ENCODE peak calls at places on chromosome 21, in seven cellular contexts. V is heart right ventricle; I is tibial artery; C is CD8-positive, alpha-beta memory T cell; T is mesendoderm; R is cardiac muscle cell; Y is fibroblast of lung. H is an unnamed sample. For H3K36me3 and H3K4me1, the result is how much of the 10 kb centered on the place peaks cover.

GRCh38 chr21:26142363-26142762 is 28.2 kb downstream of the APP start:
- DNase-seq in V (no peak), R (no peak), T (no peak), I (no peak), Y (no peak), C (no peak), H (no peak)

GRCh38 chr21:28752131-28752530 is 240.5 kb downstream of the LTN1 start:
- DNase-seq in R (no peak), C (no peak), V (no peak), I (no peak), T (no peak), Y (no peak), H (no peak)

GRCh38 chr21:19870682-19871081 is 1127.5 kb upstream of the NCAM2 start:
- DNase-seq in R (no peak), V (no peak), T (no peak), C (no peak), Y (no peak), I (no peak), H (no peak)

GRCh38 chr21:31557421-31557955 is 102.0 kb upstream of the SOD1 start:
- DNase-seq in T (peak), I (no peak), Y (no peak), C (no peak), R (no peak), V (no peak), H (no peak)

GRCh38 chr21:39136711-39137110 is 46.5 kb downstream of the PSMG1 start:
- DNase-seq in C (no peak), R (no peak), V (no peak), Y (no peak), I (no peak), T (no peak), H (no peak)

GRCh38 chr21:15686506-15686905 is 43.3 kb upstream of the USP25 start:
- DNase-seq in I (no peak), T (no peak), Y (no peak), R (no peak), C (no peak), V (no peak), H (no peak)

GRCh38 chr21:14602418-14602987 is 56.4 kb upstream of the SAMSN1 start:
- DNase-seq in V (no peak), T (no peak), C (no peak), Y (no peak), R (no peak), I (no peak), H (no peak)

GRCh38 chr21:26169061-26169610 is 1.4 kb downstream of the APP start:
- DNase-seq in R (peak), T (peak), V (no peak), C (no peak), Y (peak), I (peak), H (no peak)

GRCh38 chr21:42132183-42132582 is 61.1 kb downstream of the UMODL1 start:
- DNase-seq in R (no peak), I (no peak), V (no peak), C (no peak), Y (no peak), T (no peak), H (no peak)

GRCh38 chr21:34552324-34553198 is 40.6 kb upstream of the KCNE1 start:
- DNase-seq in T (no peak), C (no peak), Y (peak), V (no peak), R (peak), I (no peak), H (no peak)

GRCh38 chr21:25626752-25627151 is 12.3 kb upstream of the JAM2 start:
- DNase-seq in C (no peak), R (peak), Y (no peak), I (no peak), V (peak), T (no peak), H (no peak)

GRCh38 chr21:42297372-42297771 is 17.8 kb downstream of the TFF3 start:
- DNase-seq in T (no peak), V (no peak), R (no peak), Y (no peak), I (no peak), C (no peak), H (no peak)

GRCh38 chr21:42346866-42347600 is 3.8 kb downstream of the TFF2 start:
- DNase-seq in Y (no peak), V (no peak), I (no peak), R (no peak), T (no peak), C (no peak), H (no peak)

GRCh38 chr21:33392586-33392985 is 10.6 kb upstream of the IFNGR2 start:
- DNase-seq in I (no peak), C (no peak), V (no peak), R (no peak), Y (no peak), T (no peak), H (no peak)

GRCh38 chr21:46639489-46640386 is 4.3 kb downstream of the PRMT2 start:
- DNase-seq in Y (peak), C (no peak), V (no peak), R (peak), I (no peak), T (no peak), H (no peak)

GRCh38 chr21:38355992-38356781 is 99.4 kb downstream of the KCNJ15 start:
- DNase-seq in I (peak), T (peak), V (peak), Y (peak), R (peak), C (peak), H (peak)

GRCh38 chr21:26797878-26798456 is 47.2 kb downstream of the ADAMTS1 start:
- DNase-seq in T (no peak), C (no peak), I (no peak), V (no peak), Y (no peak), R (no peak), H (no peak)

GRCh38 chr21:31974454-31974985 is 101.7 kb downstream of the HUNK start:
- DNase-seq in I (no peak), V (no peak), T (peak), R (no peak), Y (no peak), C (peak), H (no peak)

GRCh38 chr21:42666918-42667317 is 13.5 kb downstream of the PDE9A start:
- DNase-seq in R (no peak), T (no peak), V (no peak), C (no peak), Y (no peak), I (no peak), H (no peak)

GRCh38 chr21:39681845-39682244 is 63.1 kb upstream of the IGSF5 start:
- DNase-seq in V (no peak), T (no peak), Y (peak), C (no peak), R (peak), I (no peak), H (no peak)

GRCh38 chr21:19120591-19120990 is 717.0 kb upstream of the TMPRSS15 start:
- DNase-seq in C (no peak), I (no peak), R (no peak), V (no peak), Y (no peak), T (peak), H (no peak)

GRCh38 chr21:34513109-34513675 is 1.2 kb upstream of the KCNE1 start:
- DNase-seq in R (peak), V (no peak), C (no peak), I (no peak), Y (peak), T (no peak), H (no peak)

GRCh38 chr21:46478910-46479309 is 20.2 kb downstream of the DIP2A start:
- DNase-seq in V (no peak), R (no peak), T (no peak), Y (no peak), C (no peak), I (no peak), H (no peak)

GRCh38 chr21:46667735-46668380 is 32.4 kb downstream of the PRMT2 start:
- DNase-seq in V (no peak), I (no peak), R (peak), Y (peak), C (no peak), T (peak), H (no peak)

GRCh38 chr21:15210235-15210678 is 145.5 kb upstream of the NRIP1 start:
- DNase-seq in Y (peak), C (no peak), I (no peak), R (peak), V (peak), T (peak), H (no peak)

GRCh38 chr21:46295996-46296752 is 10.0 kb downstream of the YBEY start:
- DNase-seq in Y (peak), R (peak), C (peak), V (peak), I (peak), T (peak), H (no peak)

GRCh38 chr21:34782666-34783365 is 114.0 kb downstream of the CLIC6 start:
- DNase-seq in C (no peak), R (no peak), Y (no peak), I (no peak), V (no peak), T (peak), H (no peak)

GRCh38 chr21:34630536-34631143 is 15.7 kb upstream of the RCAN1 start:
- DNase-seq in R (peak), I (no peak), V (no peak), C (peak), T (peak), Y (peak), H (no peak)

GRCh38 chr21:32603131-32603530 is 9.0 kb downstream of the CFAP298 start:
- DNase-seq in Y (no peak), R (no peak), T (no peak), I (no peak), C (no peak), V (no peak), H (no peak)

GRCh38 chr21:27806261-27806660 is 839.4 kb upstream of the ADAMTS5 start:
- DNase-seq in I (no peak), V (no peak), T (no peak), R (no peak), C (no peak), Y (no peak), H (no peak)

GRCh38 chr21:33894736-33895288 is 20.8 kb downstream of the ATP5PO start:
- DNase-seq in Y (peak), I (peak), C (peak), V (peak), T (peak), R (peak), H (peak)

GRCh38 chr21:25573409-25574206 is 33.7 kb downstream of the MRPL39 start:
- DNase-seq in Y (peak), V (no peak), C (peak), T (peak), I (no peak), R (peak), H (no peak)

GRCh38 chr21:14748662-14749061 is 202.5 kb upstream of the SAMSN1 start:
- DNase-seq in I (no peak), C (no peak), R (no peak), T (no peak), V (no peak), Y (no peak), H (no peak)

GRCh38 chr21:27189870-27190269 is 223.0 kb upstream of the ADAMTS5 start:
- DNase-seq in V (no peak), T (no peak), R (no peak), C (no peak), I (no peak), Y (no peak), H (no peak)

GRCh38 chr21:40381111-40381510 is 465.8 kb downstream of the DSCAM start:
- DNase-seq in I (no peak), C (no peak), V (no peak), Y (no peak), T (no peak), R (no peak), H (no peak)

GRCh38 chr21:31255846-31256395 is 88.1 kb downstream of the TIAM1 start:
- DNase-seq in Y (no peak), I (no peak), V (no peak), C (no peak), R (no peak), T (no peak), H (no peak)

GRCh38 chr21:17679002-17679600 is 66.4 kb upstream of the BTG3 start:
- DNase-seq in T (peak), Y (peak), R (peak), C (no peak), V (no peak), I (no peak), H (no peak)

DNA sequence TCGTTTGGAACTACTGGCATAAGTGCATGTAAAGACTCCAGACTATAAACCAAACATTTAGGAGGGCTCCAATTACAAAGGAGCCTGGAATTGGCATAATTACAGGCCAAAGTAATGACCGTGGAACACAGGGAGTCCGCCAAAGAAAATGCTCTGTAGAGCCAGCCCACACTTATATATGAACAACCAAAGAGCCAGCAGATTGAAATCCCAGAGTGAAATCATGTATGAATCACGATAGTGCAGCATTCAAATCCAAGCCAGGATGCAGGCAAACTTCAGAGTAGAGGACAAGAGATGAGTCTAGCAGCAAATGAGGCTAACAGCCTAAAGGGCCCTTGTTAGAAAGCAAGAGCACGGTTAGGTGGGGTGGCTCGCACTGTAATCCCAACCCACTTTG is 13.1 kb downstream of the VPS26C start:
- DNase-seq in R (no peak), V (no peak), C (no peak), I (no peak), T (no peak), Y (peak), H (no peak)
- H3K36me3 ChIP-seq in R (under half), V (under half), C (under half), I (under half), T (under half), Y (under half), H (under half)

DNA sequence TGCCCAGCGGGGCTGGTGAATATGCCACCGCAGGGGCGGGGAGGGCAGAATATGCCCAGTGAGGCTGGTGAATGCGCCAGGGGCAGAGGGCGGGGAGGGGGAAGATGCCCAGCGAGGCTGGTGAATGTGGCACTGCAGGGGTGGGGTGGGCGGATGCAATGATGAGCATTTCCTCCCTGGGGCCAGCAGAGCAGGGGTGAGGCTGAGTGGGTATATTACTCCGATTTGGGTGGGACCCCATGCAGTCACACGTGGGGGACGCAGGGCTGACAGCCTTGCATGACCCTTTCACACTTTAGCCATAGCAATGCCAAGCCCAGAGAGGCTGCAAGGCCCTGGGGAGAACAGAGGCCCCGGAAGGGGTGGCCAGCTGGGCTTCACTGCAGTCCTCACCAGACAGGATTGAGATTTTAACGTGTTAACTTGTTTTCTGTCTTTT is 9.3 kb upstream of the SLX9 start:
- DNase-seq in R (peak), I (peak), V (peak), Y (no peak), C (peak), T (no peak), H (no peak)
- H3K4me1 ChIP-seq in R (under half), I (half or more), V (under half), Y (under half), C (half or more), T (under half), H (under half)

DNA sequence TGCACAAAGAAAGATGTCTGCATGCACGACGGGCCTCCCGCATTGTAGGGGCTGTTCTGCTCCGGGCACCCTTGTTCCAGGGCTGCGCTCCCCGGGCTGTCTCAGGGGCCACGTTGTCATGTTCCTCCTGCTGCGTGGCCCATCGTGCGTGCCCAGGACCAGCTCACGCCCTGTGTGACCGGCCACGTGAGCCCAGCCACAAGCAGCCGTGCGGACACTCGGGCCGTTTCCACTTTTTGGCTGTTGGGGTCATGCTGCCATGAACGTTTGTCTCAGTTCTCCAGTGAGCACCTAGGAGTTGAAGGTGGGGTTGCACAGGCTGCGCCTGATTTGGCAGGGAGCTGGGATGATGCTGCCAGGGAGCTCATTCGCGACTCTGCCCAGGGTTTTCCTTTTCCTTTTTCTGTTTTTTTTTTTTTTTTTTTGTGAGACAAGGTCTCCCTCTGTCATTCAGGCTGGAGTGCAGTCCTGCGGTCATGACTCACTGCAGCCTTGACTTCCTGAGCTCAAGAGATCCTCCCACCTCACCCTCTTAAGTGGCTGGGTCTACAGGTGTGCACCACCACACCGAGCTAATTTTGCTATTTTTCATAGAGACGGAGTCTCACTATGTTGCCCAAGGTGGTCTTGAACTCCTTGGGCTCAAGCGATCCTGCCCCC is 17.4 kb downstream of the PDXK start:
- DNase-seq in Y (no peak), I (no peak), V (no peak), C (no peak), R (no peak), T (no peak), H (no peak)
- H3K36me3 ChIP-seq in Y (under half), I (under half), V (under half), C (under half), R (under half), T (under half), H (under half)

GRCh38 chr21:44354775-44355771 is 1.7 kb downstream of the TRPM2 start:
- DNase-seq in I (no peak), Y (no peak), V (no peak), T (no peak), R (no peak), C (no peak), H (no peak)
- H3K4me1 ChIP-seq in I (under half), Y (under half), V (under half), T (under half), R (under half), C (under half), H (under half)

DNA sequence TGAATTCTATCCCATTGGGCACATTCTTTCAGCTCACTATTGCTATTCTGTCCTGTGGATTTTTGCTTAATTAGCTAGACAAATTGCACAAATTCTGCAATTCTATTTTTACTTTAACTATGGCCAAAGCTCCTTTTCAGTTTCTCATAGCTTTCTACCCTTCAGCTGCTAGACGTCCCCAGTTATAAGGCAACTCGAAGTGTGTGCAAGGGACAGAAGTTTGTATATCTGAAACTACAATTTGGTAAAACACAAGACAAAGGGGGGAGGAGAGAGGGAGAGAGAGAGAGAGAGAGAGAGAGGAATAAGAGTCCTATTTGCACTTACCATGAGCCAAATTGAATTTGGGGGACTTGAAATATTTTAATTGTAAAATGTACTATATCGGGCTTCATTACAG is 91.8 kb downstream of the SETD4 start:
- DNase-seq in I (no peak), C (no peak), R (no peak), Y (no peak), T (no peak), V (no peak), H (no peak)
- H3K36me3 ChIP-seq in I (under half), C (under half), R (under half), Y (under half), T (under half), V (under half), H (under half)